ENCODE peak calls at places on chromosomes 4 and X, in four cellular contexts. S is hepatocyte, H is astrocyte of the spinal cord, B is ovary. N is an unnamed sample.

GRCh38 chr4:3644849-3645627 is 112.8 kb upstream of the LRPAP1 start:
- DNase-seq in S (no peak), H (no peak), B (no peak), N (no peak)

GRCh38 chr4:187685247-187685646 is 310.3 kb upstream of the ZFP42 start:
- DNase-seq in S (no peak), H (no peak), B (no peak), N (no peak)

GRCh38 chr4:183552274-183553146 is 47.7 kb downstream of the ING2 start:
- DNase-seq in S (no peak), H (no peak), B (peak; percentile 79), N (no peak)

GRCh38 chrX:142186103-142186502 is 19.0 kb downstream of the MAGEC2 start:
- DNase-seq in S (no peak), H (no peak), B (no peak), N (no peak)

GRCh38 chrX:108028854-108029253 is 16.0 kb upstream of the VSIG1 start:
- DNase-seq in S (no peak), H (no peak), B (no peak), N (no peak)

GRCh38 chr4:108725457-108725856 is 37.4 kb downstream of the ETNPPL start:
- DNase-seq in S (no peak), H (peak; percentile 24), B (no peak), N (no peak)

GRCh38 chr4:68074397-68074796 is 55.3 kb downstream of the TMPRSS11F start:
- DNase-seq in S (no peak), H (no peak), B (no peak), N (no peak)

GRCh38 chr4:83890816-83891215 is 354.9 kb downstream of the GPAT3 start:
- DNase-seq in S (no peak), H (no peak), B (no peak), N (no peak)

GRCh38 chr4:39855909-39856512 is 121.7 kb downstream of the PDS5A start:
- DNase-seq in S (no peak), H (peak; percentile 33), B (no peak), N (no peak)

GRCh38 chrX:19225906-19226305 is 103.6 kb upstream of the ADGRG2 start:
- DNase-seq in S (peak; percentile 20), H (peak; percentile 2), B (no peak), N (no peak)

GRCh38 chr4:10173754-10174749 is 57.5 kb upstream of the WDR1 start:
- DNase-seq in S (peak; percentile 29), H (no peak), B (no peak), N (no peak)

GRCh38 chr4:164937576-164938270 is 39.7 kb downstream of the TRIM61 start:
- DNase-seq in S (peak; percentile 61), H (no peak), B (peak; percentile 58), N (no peak)

GRCh38 chrX:54786972-54787371 is 11.1 kb downstream of the ITIH6 start:
- DNase-seq in S (no peak), H (no peak), B (no peak), N (no peak)

GRCh38 chr4:53010320-53010719 is 148.2 kb downstream of the RASL11B start:
- DNase-seq in S (peak; percentile 32), H (peak; percentile 63), B (peak; percentile 86), N (no peak)

GRCh38 chr4:142743071-142743825 is 102.9 kb downstream of the INPP4B start:
- DNase-seq in S (peak; percentile 11), H (peak; percentile 42), B (no peak), N (no peak)

GRCh38 chr4:17511950-17512795 is at the start of gene QDPR:
- DNase-seq in S (peak; percentile 91), H (peak; percentile 69), B (peak; percentile 82), N (no peak)

GRCh38 chr4:138236035-138236434 is 6.1 kb downstream of the SLC7A11 start:
- DNase-seq in S (no peak), H (no peak), B (no peak), N (no peak)

GRCh38 chrX:122868626-122869025 is 315.5 kb upstream of the GRIA3 start:
- DNase-seq in S (no peak), H (no peak), B (no peak), N (no peak)

GRCh38 chr4:15234585-15235126 is 193.2 kb upstream of the C1QTNF7 start:
- DNase-seq in S (peak; percentile 30), H (peak; percentile 94), B (no peak), N (no peak)

GRCh38 chr4:40321671-40322131 is 13.4 kb upstream of the CHRNA9 start:
- DNase-seq in S (no peak), H (peak; percentile 72), B (no peak), N (no peak)

GRCh38 chr4:26493461-26493860 is 3.2 kb upstream of the CCKAR start:
- DNase-seq in S (no peak), H (no peak), B (no peak), N (no peak)

GRCh38 chr4:95129708-95130343 is 372.1 kb downstream of the BMPR1B start:
- DNase-seq in S (peak; percentile 81), H (peak; percentile 99), B (no peak), N (no peak)

GRCh38 chr4:69707807-69708206 is 52.6 kb downstream of the SULT1B1 start:
- DNase-seq in S (no peak), H (no peak), B (no peak), N (no peak)

GRCh38 chrX:39206746-39207145 is 405.5 kb downstream of the MID1IP1 start:
- DNase-seq in S (no peak), H (no peak), B (no peak), N (no peak)

GRCh38 chrX:139739138-139739537 is 31.2 kb upstream of the MCF2 start:
- DNase-seq in S (no peak), H (peak; percentile 65), B (no peak), N (no peak)

GRCh38 chrX:155864655-155865054 is 16.5 kb upstream of the VAMP7 start:
- DNase-seq in S (no peak), H (no peak), B (no peak), N (no peak)

GRCh38 chr4:112085156-112086035 is 59.9 kb upstream of the FAM241A start:
- DNase-seq in S (no peak), H (no peak), B (no peak), N (no peak)

GRCh38 chr4:7802093-7802726 is 137.5 kb downstream of the AFAP1 start:
- DNase-seq in S (peak; percentile 91), H (peak; percentile 88), B (peak; percentile 86), N (no peak)
- TF ChIP-seq CTCF in S (peak; percentile 89), H (peak; percentile 89), B (peak; percentile 82), N (peak; percentile 90)

DNA sequence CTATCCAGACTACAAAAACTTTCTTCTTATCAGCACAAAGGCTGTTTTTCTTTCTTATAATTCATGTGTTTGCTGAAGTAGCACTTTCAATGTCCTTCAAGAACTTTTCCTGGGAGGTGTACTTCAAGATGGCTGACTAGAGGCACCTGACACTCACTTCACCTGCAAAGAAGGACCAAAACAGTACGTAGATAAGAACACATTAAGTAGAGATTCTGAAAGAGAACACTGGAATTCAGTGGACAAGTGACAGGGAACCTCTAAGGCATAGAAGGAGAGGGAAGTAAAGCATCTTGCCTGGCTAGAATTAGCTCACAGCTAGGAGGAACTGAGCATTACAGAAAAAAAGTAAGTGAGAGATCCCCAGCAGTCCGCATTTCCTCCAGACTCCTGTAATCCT is 21.7 kb upstream of the BMP15 start:
- DNase-seq in S (no peak), H (no peak), B (no peak), N (no peak)
- TF ChIP-seq CTCF in S (no peak), H (no peak), B (no peak), N (no peak)

GRCh38 chr4:73662709-73663546 is 42.7 kb upstream of the RASSF6 start:
- DNase-seq in S (peak; percentile 32), H (peak; percentile 86), B (no peak), N (no peak)
- TF ChIP-seq CTCF in S (peak; percentile 50), H (peak; percentile 53), B (peak; percentile 37), N (peak; percentile 85)

DNA sequence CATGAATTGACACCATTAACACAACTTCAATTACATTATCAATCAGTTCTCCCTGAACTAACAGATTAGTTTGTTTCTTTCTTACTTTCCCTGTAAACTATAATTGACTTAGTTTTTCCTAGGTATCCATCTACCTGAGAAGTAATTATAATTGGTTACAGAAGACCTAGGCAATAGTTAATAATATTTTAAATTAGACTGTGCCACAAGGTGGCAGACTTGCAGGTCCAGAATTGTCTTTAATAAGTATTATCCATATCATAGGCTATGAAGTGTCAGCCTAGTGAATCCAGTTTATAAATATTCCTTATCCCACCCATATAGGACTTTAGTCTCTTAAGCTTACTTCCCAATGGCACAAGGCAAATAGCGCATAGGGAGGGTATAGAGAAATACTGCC is 48.9 kb upstream of the FAM47B start:
- DNase-seq in S (no peak), H (no peak), B (no peak), N (no peak)
- TF ChIP-seq CTCF in S (peak; percentile 41), H (peak; percentile 27), B (no peak), N (peak; percentile 84)